ENCODE peak calls at places on chromosomes 1 and 21, in nine cellular contexts. One of them, this sample, is unnamed.

GRCh38 chr1:223503348-223503747 is 110.1 kb downstream of the CCDC185 start:
- DNase-seq in mucosa of descending colon: no peak
- DNase-seq in GM06990: no peak
- DNase-seq in cardiac fibroblast: no peak
- DNase-seq in GM23338: no peak
- DNase-seq in AG10803: no peak
- DNase-seq in gastrocnemius medialis: no peak
- DNase-seq in body of pancreas: no peak
- DNase-seq in HFF-Myc: no peak
- DNase-seq in this sample: no peak

GRCh38 chr1:12230549-12231275 is 882 bp downstream of the VPS13D start:
- DNase-seq in mucosa of descending colon: peak
- DNase-seq in GM06990: peak
- DNase-seq in cardiac fibroblast: peak
- DNase-seq in GM23338: peak
- DNase-seq in AG10803: peak
- DNase-seq in gastrocnemius medialis: peak
- DNase-seq in body of pancreas: peak
- DNase-seq in HFF-Myc: no peak
- DNase-seq in this sample: peak

GRCh38 chr21:42476493-42477342 is 19.3 kb downstream of the RSPH1 start:
- DNase-seq in mucosa of descending colon: no peak
- DNase-seq in GM06990: no peak
- DNase-seq in cardiac fibroblast: no peak
- DNase-seq in GM23338: no peak
- DNase-seq in AG10803: no peak
- DNase-seq in gastrocnemius medialis: no peak
- DNase-seq in body of pancreas: no peak
- DNase-seq in HFF-Myc: no peak
- DNase-seq in this sample: no peak

GRCh38 chr1:115411388-115412063 is 73.5 kb upstream of the NGF start:
- DNase-seq in mucosa of descending colon: no peak
- DNase-seq in GM06990: no peak
- DNase-seq in cardiac fibroblast: peak
- DNase-seq in GM23338: no peak
- DNase-seq in AG10803: peak
- DNase-seq in gastrocnemius medialis: no peak
- DNase-seq in body of pancreas: no peak
- DNase-seq in HFF-Myc: peak
- DNase-seq in this sample: peak

GRCh38 chr1:110475358-110476027 is 24.5 kb downstream of the PROK1 start:
- DNase-seq in mucosa of descending colon: no peak
- DNase-seq in GM06990: no peak
- DNase-seq in cardiac fibroblast: no peak
- DNase-seq in GM23338: no peak
- DNase-seq in AG10803: no peak
- DNase-seq in gastrocnemius medialis: no peak
- DNase-seq in body of pancreas: no peak
- DNase-seq in HFF-Myc: no peak
- DNase-seq in this sample: no peak

GRCh38 chr1:34113362-34113761 is 51.7 kb downstream of the CSMD2 start:
- DNase-seq in mucosa of descending colon: no peak
- DNase-seq in GM06990: no peak
- DNase-seq in cardiac fibroblast: no peak
- DNase-seq in GM23338: peak
- DNase-seq in AG10803: no peak
- DNase-seq in gastrocnemius medialis: no peak
- DNase-seq in body of pancreas: peak
- DNase-seq in HFF-Myc: no peak
- DNase-seq in this sample: no peak

GRCh38 chr1:66739401-66740157 is 12.7 kb upstream of the DYNLT5 start:
- DNase-seq in mucosa of descending colon: no peak
- DNase-seq in GM06990: no peak
- DNase-seq in cardiac fibroblast: no peak
- DNase-seq in GM23338: no peak
- DNase-seq in AG10803: no peak
- DNase-seq in gastrocnemius medialis: no peak
- DNase-seq in body of pancreas: no peak
- DNase-seq in HFF-Myc: no peak
- DNase-seq in this sample: no peak

GRCh38 chr1:205237526-205238484 is 10.1 kb downstream of the TMCC2 start:
- DNase-seq in mucosa of descending colon: no peak
- DNase-seq in GM06990: no peak
- DNase-seq in cardiac fibroblast: no peak
- DNase-seq in GM23338: no peak
- DNase-seq in AG10803: no peak
- DNase-seq in gastrocnemius medialis: no peak
- DNase-seq in body of pancreas: no peak
- DNase-seq in HFF-Myc: no peak
- DNase-seq in this sample: no peak

GRCh38 chr1:193479187-193479586 is 292.8 kb upstream of the B3GALT2 start:
- DNase-seq in mucosa of descending colon: peak
- DNase-seq in GM06990: peak
- DNase-seq in cardiac fibroblast: no peak
- DNase-seq in GM23338: no peak
- DNase-seq in AG10803: no peak
- DNase-seq in gastrocnemius medialis: peak
- DNase-seq in body of pancreas: peak
- DNase-seq in HFF-Myc: no peak
- DNase-seq in this sample: no peak

GRCh38 chr1:228011721-228012311 is 5.0 kb downstream of the WNT3A start:
- DNase-seq in mucosa of descending colon: no peak
- DNase-seq in GM06990: no peak
- DNase-seq in cardiac fibroblast: no peak
- DNase-seq in GM23338: no peak
- DNase-seq in AG10803: no peak
- DNase-seq in gastrocnemius medialis: peak
- DNase-seq in body of pancreas: no peak
- DNase-seq in HFF-Myc: no peak
- DNase-seq in this sample: no peak

GRCh38 chr1:36091698-36092097 is 3.0 kb downstream of the ADPRS start:
- DNase-seq in mucosa of descending colon: no peak
- DNase-seq in GM06990: no peak
- DNase-seq in cardiac fibroblast: no peak
- DNase-seq in GM23338: no peak
- DNase-seq in AG10803: no peak
- DNase-seq in gastrocnemius medialis: no peak
- DNase-seq in body of pancreas: no peak
- DNase-seq in HFF-Myc: no peak
- DNase-seq in this sample: no peak

GRCh38 chr21:15139881-15140280 is 75.1 kb upstream of the NRIP1 start:
- DNase-seq in mucosa of descending colon: no peak
- DNase-seq in GM06990: no peak
- DNase-seq in cardiac fibroblast: no peak
- DNase-seq in GM23338: no peak
- DNase-seq in AG10803: no peak
- DNase-seq in gastrocnemius medialis: no peak
- DNase-seq in body of pancreas: no peak
- DNase-seq in HFF-Myc: no peak
- DNase-seq in this sample: no peak

GRCh38 chr1:205449750-205450443 is 5.9 kb downstream of the BLACAT1 start:
- DNase-seq in mucosa of descending colon: peak
- DNase-seq in GM06990: no peak
- DNase-seq in cardiac fibroblast: peak
- DNase-seq in GM23338: peak
- DNase-seq in AG10803: peak
- DNase-seq in gastrocnemius medialis: no peak
- DNase-seq in body of pancreas: peak
- DNase-seq in HFF-Myc: no peak
- DNase-seq in this sample: peak

GRCh38 chr1:24157921-24158481 is 15.1 kb upstream of the IL22RA1 start:
- DNase-seq in mucosa of descending colon: no peak
- DNase-seq in GM06990: no peak
- DNase-seq in cardiac fibroblast: peak
- DNase-seq in GM23338: peak
- DNase-seq in AG10803: peak
- DNase-seq in gastrocnemius medialis: no peak
- DNase-seq in body of pancreas: no peak
- DNase-seq in HFF-Myc: no peak
- DNase-seq in this sample: peak

GRCh38 chr1:230713915-230714764 is at the start of gene AGT:
- DNase-seq in mucosa of descending colon: peak
- DNase-seq in GM06990: no peak
- DNase-seq in cardiac fibroblast: peak
- DNase-seq in GM23338: no peak
- DNase-seq in AG10803: peak
- DNase-seq in gastrocnemius medialis: peak
- DNase-seq in body of pancreas: peak
- DNase-seq in HFF-Myc: peak
- DNase-seq in this sample: peak

GRCh38 chr1:82227696-82228095 is 427.0 kb downstream of the ADGRL2 start:
- DNase-seq in mucosa of descending colon: no peak
- DNase-seq in GM06990: no peak
- DNase-seq in cardiac fibroblast: peak
- DNase-seq in GM23338: no peak
- DNase-seq in AG10803: peak
- DNase-seq in gastrocnemius medialis: no peak
- DNase-seq in body of pancreas: no peak
- DNase-seq in HFF-Myc: no peak
- DNase-seq in this sample: peak

GRCh38 chr1:38347446-38348175 is 301.0 kb upstream of the POU3F1 start:
- DNase-seq in mucosa of descending colon: no peak
- DNase-seq in GM06990: no peak
- DNase-seq in cardiac fibroblast: no peak
- DNase-seq in GM23338: no peak
- DNase-seq in AG10803: no peak
- DNase-seq in gastrocnemius medialis: no peak
- DNase-seq in body of pancreas: no peak
- DNase-seq in HFF-Myc: no peak
- DNase-seq in this sample: no peak

GRCh38 chr1:52852854-52853253 is 10.3 kb downstream of the ZYG11A start:
- DNase-seq in mucosa of descending colon: no peak
- DNase-seq in GM06990: no peak
- DNase-seq in cardiac fibroblast: no peak
- DNase-seq in GM23338: no peak
- DNase-seq in AG10803: no peak
- DNase-seq in gastrocnemius medialis: no peak
- DNase-seq in body of pancreas: no peak
- DNase-seq in HFF-Myc: no peak
- DNase-seq in this sample: no peak

GRCh38 chr21:17462276-17462981 is 50.4 kb upstream of the CXADR start:
- DNase-seq in mucosa of descending colon: peak
- DNase-seq in GM06990: no peak
- DNase-seq in cardiac fibroblast: peak
- DNase-seq in GM23338: no peak
- DNase-seq in AG10803: no peak
- DNase-seq in gastrocnemius medialis: no peak
- DNase-seq in body of pancreas: peak
- DNase-seq in HFF-Myc: no peak
- DNase-seq in this sample: peak

GRCh38 chr1:183058835-183059234 is 35.6 kb downstream of the LAMC1 start:
- DNase-seq in mucosa of descending colon: no peak
- DNase-seq in GM06990: no peak
- DNase-seq in cardiac fibroblast: no peak
- DNase-seq in GM23338: no peak
- DNase-seq in AG10803: no peak
- DNase-seq in gastrocnemius medialis: no peak
- DNase-seq in body of pancreas: no peak
- DNase-seq in HFF-Myc: no peak
- DNase-seq in this sample: peak

GRCh38 chr1:245605480-245606156 is 450.8 kb downstream of the KIF26B start:
- DNase-seq in mucosa of descending colon: no peak
- DNase-seq in GM06990: no peak
- DNase-seq in cardiac fibroblast: peak
- DNase-seq in GM23338: no peak
- DNase-seq in AG10803: peak
- DNase-seq in gastrocnemius medialis: no peak
- DNase-seq in body of pancreas: peak
- DNase-seq in HFF-Myc: peak
- DNase-seq in this sample: peak
- H3K4me3 ChIP-seq in mucosa of descending colon: no peak
- H3K4me3 ChIP-seq in GM06990: no peak
- H3K4me3 ChIP-seq in cardiac fibroblast: no peak
- H3K4me3 ChIP-seq in GM23338: no peak
- H3K4me3 ChIP-seq in AG10803: no peak
- H3K4me3 ChIP-seq in gastrocnemius medialis: no peak
- H3K4me3 ChIP-seq in body of pancreas: no peak
- H3K4me3 ChIP-seq in HFF-Myc: no peak
- H3K4me3 ChIP-seq in this sample: no peak

GRCh38 chr1:48940946-48941732 is 164.4 kb upstream of the BEND5 start:
- DNase-seq in mucosa of descending colon: no peak
- DNase-seq in GM06990: no peak
- DNase-seq in cardiac fibroblast: no peak
- DNase-seq in GM23338: no peak
- DNase-seq in AG10803: no peak
- DNase-seq in gastrocnemius medialis: no peak
- DNase-seq in body of pancreas: no peak
- DNase-seq in HFF-Myc: no peak
- DNase-seq in this sample: no peak
- TF ChIP-seq CTCF in mucosa of descending colon: no peak
- TF ChIP-seq CTCF in GM06990: no peak
- TF ChIP-seq CTCF in cardiac fibroblast: no peak
- TF ChIP-seq CTCF in GM23338: no peak
- TF ChIP-seq CTCF in AG10803: peak
- TF ChIP-seq CTCF in gastrocnemius medialis: no peak
- TF ChIP-seq CTCF in body of pancreas: no peak
- TF ChIP-seq CTCF in HFF-Myc: no peak
- TF ChIP-seq CTCF in this sample: no peak

GRCh38 chr1:169779150-169779549 is 15.6 kb downstream of the METTL18 start:
- DNase-seq in mucosa of descending colon: no peak
- DNase-seq in GM06990: no peak
- DNase-seq in cardiac fibroblast: no peak
- DNase-seq in GM23338: no peak
- DNase-seq in AG10803: no peak
- DNase-seq in gastrocnemius medialis: no peak
- DNase-seq in body of pancreas: no peak
- DNase-seq in HFF-Myc: no peak
- DNase-seq in this sample: no peak
- H3K4me3 ChIP-seq in mucosa of descending colon: no peak
- H3K4me3 ChIP-seq in GM06990: no peak
- H3K4me3 ChIP-seq in cardiac fibroblast: no peak
- H3K4me3 ChIP-seq in GM23338: no peak
- H3K4me3 ChIP-seq in AG10803: no peak
- H3K4me3 ChIP-seq in gastrocnemius medialis: no peak
- H3K4me3 ChIP-seq in body of pancreas: no peak
- H3K4me3 ChIP-seq in HFF-Myc: no peak
- H3K4me3 ChIP-seq in this sample: no peak

DNA sequence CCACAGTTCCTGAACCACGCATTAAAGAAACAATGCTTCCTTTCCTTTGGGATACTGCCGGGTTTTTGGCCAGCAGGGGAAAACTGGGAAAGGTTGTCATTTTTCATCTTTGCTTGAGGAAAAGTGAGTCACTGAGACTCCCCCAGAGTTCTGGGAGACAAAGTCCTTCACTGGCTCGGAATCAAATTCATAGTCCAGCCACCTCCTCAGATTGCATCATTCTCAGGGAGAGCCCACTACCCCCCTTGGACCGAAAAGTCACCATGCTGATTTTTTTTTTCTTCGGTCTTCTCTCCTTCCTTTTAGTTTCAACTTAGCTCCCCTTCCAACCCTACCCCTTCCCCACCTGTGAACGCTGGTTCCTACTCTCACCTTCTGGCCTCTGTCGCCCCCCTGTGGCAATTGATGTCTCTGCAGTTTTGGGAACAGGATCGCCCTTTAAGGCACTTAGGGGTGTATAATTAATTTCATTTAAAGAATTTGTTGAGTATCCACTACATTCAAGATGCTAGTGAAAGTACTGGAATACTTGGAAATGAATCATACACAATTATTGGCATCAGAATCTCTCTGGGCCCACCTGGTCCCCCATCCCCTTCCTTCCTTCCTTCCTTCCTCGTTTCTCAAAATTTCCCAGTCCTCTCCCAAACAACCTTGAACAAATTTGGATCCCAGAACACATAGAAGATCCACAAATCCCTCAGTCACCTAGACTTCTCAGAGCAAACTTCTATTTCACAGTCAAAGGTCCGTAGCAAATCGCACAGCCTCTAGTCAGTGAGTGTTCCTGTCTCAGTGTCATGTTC is 6.9 kb downstream of the ACKR1 start:
- DNase-seq in mucosa of descending colon: peak
- DNase-seq in GM06990: no peak
- DNase-seq in cardiac fibroblast: peak
- DNase-seq in GM23338: peak
- DNase-seq in AG10803: no peak
- DNase-seq in gastrocnemius medialis: no peak
- DNase-seq in body of pancreas: peak
- DNase-seq in HFF-Myc: no peak
- DNase-seq in this sample: peak
- TF ChIP-seq CTCF in mucosa of descending colon: peak
- TF ChIP-seq CTCF in GM06990: peak
- TF ChIP-seq CTCF in cardiac fibroblast: peak
- TF ChIP-seq CTCF in GM23338: peak
- TF ChIP-seq CTCF in AG10803: peak
- TF ChIP-seq CTCF in gastrocnemius medialis: peak
- TF ChIP-seq CTCF in body of pancreas: peak
- TF ChIP-seq CTCF in HFF-Myc: peak
- TF ChIP-seq CTCF in this sample: peak